ENCODE peak calls at places on chromosomes 6 and 20, in ten cellular contexts. S is CD4-positive, alpha-beta T cell; U is stimulated activated CD4-positive, alpha-beta T cell treated with anti-CD3 and anti-CD28 coated beads, Interleukin-15, amount 100 ng/mL, for 24 hours; M is bronchial epithelial cell; R is neural crest cell; I is naive thymus-derived CD8-positive, alpha-beta T cell; T is sigmoid colon; W is RKO; H is H7; Z is NCI-H460. P is an unnamed sample.

GRCh38 chr6:106553440-106553839 is 75.9 kb downstream of the RTN4IP1 start:
- DNase-seq in S (no peak), U (peak), M (peak), R (no peak), I (no peak), T (no peak), W (no peak), H (no peak), Z (no peak), P (no peak)

GRCh38 chr6:151610336-151610735 is 116.5 kb downstream of the CCDC170 start:
- DNase-seq in S (no peak), U (no peak), M (no peak), R (no peak), I (no peak), T (no peak), W (no peak), H (no peak), Z (no peak), P (no peak)

GRCh38 chr20:59342017-59342957 is 41.9 kb downstream of the EDN3 start:
- DNase-seq in S (no peak), U (no peak), M (no peak), R (no peak), I (no peak), T (no peak), W (no peak), H (no peak), Z (no peak), P (no peak)

GRCh38 chr6:45942953-45943352 is 72.7 kb downstream of the CLIC5 start:
- DNase-seq in S (no peak), U (no peak), M (no peak), R (no peak), I (no peak), T (no peak), W (no peak), H (no peak), Z (no peak), P (no peak)

GRCh38 chr6:108167449-108167903 is 1.7 kb downstream of the NR2E1 start:
- DNase-seq in S (no peak), U (peak), M (no peak), R (no peak), I (no peak), T (no peak), W (no peak), H (peak), Z (no peak), P (no peak)

GRCh38 chr6:29510746-29511300 is 23.1 kb upstream of the MAS1L start:
- DNase-seq in S (no peak), U (no peak), M (no peak), R (no peak), I (no peak), T (no peak), W (no peak), H (no peak), Z (no peak), P (no peak)

GRCh38 chr20:21505161-21505809 is 8.6 kb downstream of the NKX2-2 start:
- DNase-seq in S (peak), U (peak), M (no peak), R (peak), I (peak), T (no peak), W (no peak), H (peak), Z (peak), P (peak)

GRCh38 chr20:45269056-45269455 is 14.7 kb upstream of the SLPI start:
- DNase-seq in S (no peak), U (no peak), M (no peak), R (no peak), I (no peak), T (no peak), W (no peak), H (no peak), Z (no peak), P (no peak)

GRCh38 chr6:94130458-94130857 is 711.1 kb upstream of the EPHA7 start:
- DNase-seq in S (no peak), U (no peak), M (no peak), R (no peak), I (no peak), T (no peak), W (no peak), H (peak), Z (no peak), P (no peak)

GRCh38 chr6:134324766-134325165 is 6.9 kb upstream of the SGK1 start:
- DNase-seq in S (no peak), U (no peak), M (no peak), R (no peak), I (no peak), T (no peak), W (no peak), H (no peak), Z (no peak), P (no peak)

GRCh38 chr6:81752969-81753708 is 658 bp upstream of the TENT5A start:
- DNase-seq in S (peak), U (peak), M (peak), R (peak), I (no peak), T (peak), W (peak), H (peak), Z (peak), P (peak)

P was measured in RWPE1.